ENCODE peak calls at places on chromosomes 7 and 10, in ten cellular contexts. One of them, this sample, is unnamed.
A peak's percentile ranks its signal among the peaks of the same experiment; 100 is the strongest.

GRCh38 chr7:70598976-70599375 is 533.0 kb upstream of the GALNT17 start:
- DNase-seq in GM12865: no peak
- DNase-seq in mucosa of descending colon: no peak
- DNase-seq in choroid plexus epithelial cell: peak; percentile 14
- DNase-seq in adrenal gland: no peak
- DNase-seq in astrocyte of the spinal cord: peak; percentile 36
- DNase-seq in ovary: no peak
- DNase-seq in esophagus muscularis mucosa: no peak
- DNase-seq in psoas muscle: no peak
- DNase-seq in lower leg skin: peak; percentile 69
- DNase-seq in this sample: no peak

GRCh38 chr10:43607199-43607573 is 948 bp downstream of the ZNF485 start:
- DNase-seq in GM12865: no peak
- DNase-seq in mucosa of descending colon: no peak
- DNase-seq in choroid plexus epithelial cell: no peak
- DNase-seq in adrenal gland: no peak
- DNase-seq in astrocyte of the spinal cord: no peak
- DNase-seq in ovary: no peak
- DNase-seq in esophagus muscularis mucosa: peak; percentile 64
- DNase-seq in psoas muscle: no peak
- DNase-seq in lower leg skin: no peak
- DNase-seq in this sample: no peak

GRCh38 chr10:117074621-117075020 is 63.4 kb downstream of the VAX1 start:
- DNase-seq in GM12865: no peak
- DNase-seq in mucosa of descending colon: no peak
- DNase-seq in choroid plexus epithelial cell: no peak
- DNase-seq in adrenal gland: no peak
- DNase-seq in astrocyte of the spinal cord: no peak
- DNase-seq in ovary: no peak
- DNase-seq in esophagus muscularis mucosa: no peak
- DNase-seq in psoas muscle: no peak
- DNase-seq in lower leg skin: no peak
- DNase-seq in this sample: no peak

GRCh38 chr7:96747413-96747940 is 37.8 kb upstream of the SEM1 start:
- DNase-seq in GM12865: no peak
- DNase-seq in mucosa of descending colon: no peak
- DNase-seq in choroid plexus epithelial cell: no peak
- DNase-seq in adrenal gland: no peak
- DNase-seq in astrocyte of the spinal cord: no peak
- DNase-seq in ovary: no peak
- DNase-seq in esophagus muscularis mucosa: no peak
- DNase-seq in psoas muscle: no peak
- DNase-seq in lower leg skin: no peak
- DNase-seq in this sample: no peak

GRCh38 chr7:158957921-158958471 is 101.6 kb downstream of the DYNC2I1 start:
- DNase-seq in GM12865: peak; percentile 24
- DNase-seq in mucosa of descending colon: peak; percentile 95
- DNase-seq in choroid plexus epithelial cell: no peak
- DNase-seq in adrenal gland: no peak
- DNase-seq in astrocyte of the spinal cord: no peak
- DNase-seq in ovary: no peak
- DNase-seq in esophagus muscularis mucosa: no peak
- DNase-seq in psoas muscle: no peak
- DNase-seq in lower leg skin: peak; percentile 68
- DNase-seq in this sample: no peak

GRCh38 chr10:100209303-100209702 is 20.1 kb downstream of the CHUK start:
- DNase-seq in GM12865: no peak
- DNase-seq in mucosa of descending colon: no peak
- DNase-seq in choroid plexus epithelial cell: peak; percentile 76
- DNase-seq in adrenal gland: no peak
- DNase-seq in astrocyte of the spinal cord: peak; percentile 17
- DNase-seq in ovary: no peak
- DNase-seq in esophagus muscularis mucosa: no peak
- DNase-seq in psoas muscle: no peak
- DNase-seq in lower leg skin: no peak
- DNase-seq in this sample: no peak

GRCh38 chr10:121702351-121703320 is 104.4 kb upstream of the FGFR2 start:
- DNase-seq in GM12865: no peak
- DNase-seq in mucosa of descending colon: no peak
- DNase-seq in choroid plexus epithelial cell: peak; percentile 62
- DNase-seq in adrenal gland: no peak
- DNase-seq in astrocyte of the spinal cord: peak; percentile 65
- DNase-seq in ovary: no peak
- DNase-seq in esophagus muscularis mucosa: no peak
- DNase-seq in psoas muscle: no peak
- DNase-seq in lower leg skin: no peak
- DNase-seq in this sample: no peak

GRCh38 chr7:30278386-30278785 is 6.0 kb upstream of the ZNRF2 start:
- DNase-seq in GM12865: no peak
- DNase-seq in mucosa of descending colon: no peak
- DNase-seq in choroid plexus epithelial cell: no peak
- DNase-seq in adrenal gland: no peak
- DNase-seq in astrocyte of the spinal cord: no peak
- DNase-seq in ovary: no peak
- DNase-seq in esophagus muscularis mucosa: no peak
- DNase-seq in psoas muscle: no peak
- DNase-seq in lower leg skin: no peak
- DNase-seq in this sample: no peak

GRCh38 chr10:103512591-103513382 is 19.3 kb downstream of the NEURL1 start:
- DNase-seq in GM12865: no peak
- DNase-seq in mucosa of descending colon: peak; percentile 74
- DNase-seq in choroid plexus epithelial cell: no peak
- DNase-seq in adrenal gland: no peak
- DNase-seq in astrocyte of the spinal cord: no peak
- DNase-seq in ovary: no peak
- DNase-seq in esophagus muscularis mucosa: no peak
- DNase-seq in psoas muscle: no peak
- DNase-seq in lower leg skin: no peak
- DNase-seq in this sample: no peak

GRCh38 chr10:77146937-77147336 is 490.7 kb downstream of the KCNMA1 start:
- DNase-seq in GM12865: no peak
- DNase-seq in mucosa of descending colon: no peak
- DNase-seq in choroid plexus epithelial cell: no peak
- DNase-seq in adrenal gland: no peak
- DNase-seq in astrocyte of the spinal cord: no peak
- DNase-seq in ovary: no peak
- DNase-seq in esophagus muscularis mucosa: no peak
- DNase-seq in psoas muscle: no peak
- DNase-seq in lower leg skin: no peak
- DNase-seq in this sample: no peak

GRCh38 chr10:64191304-64191703 is 670.1 kb downstream of the REEP3 start:
- DNase-seq in GM12865: no peak
- DNase-seq in mucosa of descending colon: no peak
- DNase-seq in choroid plexus epithelial cell: no peak
- DNase-seq in adrenal gland: no peak
- DNase-seq in astrocyte of the spinal cord: no peak
- DNase-seq in ovary: no peak
- DNase-seq in esophagus muscularis mucosa: no peak
- DNase-seq in psoas muscle: no peak
- DNase-seq in lower leg skin: no peak
- DNase-seq in this sample: no peak

GRCh38 chr10:69214666-69215131 is 5.4 kb upstream of the HKDC1 start:
- DNase-seq in GM12865: no peak
- DNase-seq in mucosa of descending colon: no peak
- DNase-seq in choroid plexus epithelial cell: no peak
- DNase-seq in adrenal gland: no peak
- DNase-seq in astrocyte of the spinal cord: no peak
- DNase-seq in ovary: no peak
- DNase-seq in esophagus muscularis mucosa: no peak
- DNase-seq in psoas muscle: no peak
- DNase-seq in lower leg skin: no peak
- DNase-seq in this sample: no peak

GRCh38 chr10:97325754-97326153 is 6.7 kb downstream of the FRAT1 start:
- DNase-seq in GM12865: no peak
- DNase-seq in mucosa of descending colon: no peak
- DNase-seq in choroid plexus epithelial cell: no peak
- DNase-seq in adrenal gland: no peak
- DNase-seq in astrocyte of the spinal cord: no peak
- DNase-seq in ovary: no peak
- DNase-seq in esophagus muscularis mucosa: no peak
- DNase-seq in psoas muscle: no peak
- DNase-seq in lower leg skin: no peak
- DNase-seq in this sample: no peak

GRCh38 chr10:27626821-27627359 is 118.7 kb downstream of the MKX start:
- DNase-seq in GM12865: peak; percentile 5
- DNase-seq in mucosa of descending colon: no peak
- DNase-seq in choroid plexus epithelial cell: no peak
- DNase-seq in adrenal gland: no peak
- DNase-seq in astrocyte of the spinal cord: no peak
- DNase-seq in ovary: no peak
- DNase-seq in esophagus muscularis mucosa: no peak
- DNase-seq in psoas muscle: no peak
- DNase-seq in lower leg skin: no peak
- DNase-seq in this sample: no peak

GRCh38 chr7:127588697-127589482 is 679 bp downstream of the ARF5 start:
- DNase-seq in GM12865: peak; percentile 27
- DNase-seq in mucosa of descending colon: peak; percentile 76
- DNase-seq in choroid plexus epithelial cell: peak; percentile 59
- DNase-seq in adrenal gland: peak; percentile 51
- DNase-seq in astrocyte of the spinal cord: peak; percentile 49
- DNase-seq in ovary: peak; percentile 73
- DNase-seq in esophagus muscularis mucosa: no peak
- DNase-seq in psoas muscle: peak; percentile 41
- DNase-seq in lower leg skin: no peak
- DNase-seq in this sample: no peak
- TF ChIP-seq CTCF in GM12865: peak; percentile 18
- TF ChIP-seq CTCF in mucosa of descending colon: no peak
- TF ChIP-seq CTCF in choroid plexus epithelial cell: peak; percentile 76
- TF ChIP-seq CTCF in adrenal gland: no peak
- TF ChIP-seq CTCF in astrocyte of the spinal cord: peak; percentile 74
- TF ChIP-seq CTCF in ovary: peak; percentile 24
- TF ChIP-seq CTCF in esophagus muscularis mucosa: peak; percentile 38
- TF ChIP-seq CTCF in psoas muscle: peak; percentile 27
- TF ChIP-seq CTCF in lower leg skin: no peak
- TF ChIP-seq CTCF in this sample: no peak

GRCh38 chr7:73624669-73625001 is 313 bp upstream of the MLXIPL start:
- DNase-seq in GM12865: no peak
- DNase-seq in mucosa of descending colon: no peak
- DNase-seq in choroid plexus epithelial cell: no peak
- DNase-seq in adrenal gland: no peak
- DNase-seq in astrocyte of the spinal cord: no peak
- DNase-seq in ovary: no peak
- DNase-seq in esophagus muscularis mucosa: no peak
- DNase-seq in psoas muscle: no peak
- DNase-seq in lower leg skin: no peak
- DNase-seq in this sample: no peak
- H3K4me3 ChIP-seq in GM12865: no peak overlapping the region
- H3K4me3 ChIP-seq in mucosa of descending colon: no peak overlapping the region
- H3K4me3 ChIP-seq in choroid plexus epithelial cell: no peak overlapping the region
- H3K4me3 ChIP-seq in adrenal gland: no peak overlapping the region
- H3K4me3 ChIP-seq in astrocyte of the spinal cord: no peak overlapping the region
- H3K4me3 ChIP-seq in ovary: no peak overlapping the region
- H3K4me3 ChIP-seq in esophagus muscularis mucosa: peak overlapping the region; percentile 52
- H3K4me3 ChIP-seq in psoas muscle: peak overlapping the region; percentile 67
- H3K4me3 ChIP-seq in lower leg skin: no peak overlapping the region
- H3K4me3 ChIP-seq in this sample: peak overlapping the region; percentile 63

GRCh38 chr10:62662471-62662870 is 142.0 kb upstream of the ADO start:
- DNase-seq in GM12865: no peak
- DNase-seq in mucosa of descending colon: no peak
- DNase-seq in choroid plexus epithelial cell: no peak
- DNase-seq in adrenal gland: no peak
- DNase-seq in astrocyte of the spinal cord: no peak
- DNase-seq in ovary: no peak
- DNase-seq in esophagus muscularis mucosa: no peak
- DNase-seq in psoas muscle: no peak
- DNase-seq in lower leg skin: no peak
- DNase-seq in this sample: no peak
- TF ChIP-seq CTCF in GM12865: no peak
- TF ChIP-seq CTCF in mucosa of descending colon: no peak
- TF ChIP-seq CTCF in choroid plexus epithelial cell: no peak
- TF ChIP-seq CTCF in adrenal gland: no peak
- TF ChIP-seq CTCF in astrocyte of the spinal cord: no peak
- TF ChIP-seq CTCF in ovary: no peak
- TF ChIP-seq CTCF in esophagus muscularis mucosa: no peak
- TF ChIP-seq CTCF in psoas muscle: no peak
- TF ChIP-seq CTCF in lower leg skin: no peak
- TF ChIP-seq CTCF in this sample: no peak

DNA sequence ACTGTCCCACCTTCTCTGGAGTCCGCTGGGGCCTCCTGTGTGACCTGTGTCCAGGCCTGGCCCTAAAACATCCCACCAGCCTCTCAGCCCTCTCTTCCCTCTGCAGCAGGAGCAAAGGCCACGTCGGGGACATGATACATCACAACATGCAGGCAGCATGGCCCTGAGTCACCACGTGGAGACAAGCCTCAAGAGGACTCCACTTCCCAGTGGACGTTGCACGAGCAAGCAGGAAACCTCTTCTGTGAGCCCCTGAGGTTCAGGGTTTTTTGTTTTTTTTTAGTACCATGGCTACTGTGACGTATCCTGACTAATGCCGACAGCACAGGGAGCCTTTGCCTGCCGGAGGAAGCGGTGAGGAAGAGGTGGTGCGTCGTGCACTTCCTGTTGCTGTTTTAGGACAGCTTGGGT is 165.9 kb downstream of the DNAJB6 start:
- DNase-seq in GM12865: peak; percentile 49
- DNase-seq in mucosa of descending colon: no peak
- DNase-seq in choroid plexus epithelial cell: peak; percentile 56
- DNase-seq in adrenal gland: no peak
- DNase-seq in astrocyte of the spinal cord: peak; percentile 16
- DNase-seq in ovary: no peak
- DNase-seq in esophagus muscularis mucosa: no peak
- DNase-seq in psoas muscle: no peak
- DNase-seq in lower leg skin: no peak
- DNase-seq in this sample: no peak
- H3K4me3 ChIP-seq in GM12865: no peak overlapping the region
- H3K4me3 ChIP-seq in mucosa of descending colon: no peak overlapping the region
- H3K4me3 ChIP-seq in choroid plexus epithelial cell: no peak overlapping the region
- H3K4me3 ChIP-seq in adrenal gland: no peak overlapping the region
- H3K4me3 ChIP-seq in astrocyte of the spinal cord: no peak overlapping the region
- H3K4me3 ChIP-seq in ovary: no peak overlapping the region
- H3K4me3 ChIP-seq in esophagus muscularis mucosa: peak overlapping the region; percentile 9
- H3K4me3 ChIP-seq in psoas muscle: no peak overlapping the region
- H3K4me3 ChIP-seq in lower leg skin: no peak overlapping the region
- H3K4me3 ChIP-seq in this sample: no peak overlapping the region

GRCh38 chr7:72334066-72334465 is 78.1 kb downstream of the CALN1 start:
- DNase-seq in GM12865: peak; percentile 17
- DNase-seq in mucosa of descending colon: no peak
- DNase-seq in choroid plexus epithelial cell: no peak
- DNase-seq in adrenal gland: no peak
- DNase-seq in astrocyte of the spinal cord: no peak
- DNase-seq in ovary: no peak
- DNase-seq in esophagus muscularis mucosa: no peak
- DNase-seq in psoas muscle: no peak
- DNase-seq in lower leg skin: no peak
- DNase-seq in this sample: no peak
- TF ChIP-seq CTCF in GM12865: peak; percentile 36
- TF ChIP-seq CTCF in mucosa of descending colon: no peak
- TF ChIP-seq CTCF in choroid plexus epithelial cell: no peak
- TF ChIP-seq CTCF in adrenal gland: no peak
- TF ChIP-seq CTCF in astrocyte of the spinal cord: no peak
- TF ChIP-seq CTCF in ovary: no peak
- TF ChIP-seq CTCF in esophagus muscularis mucosa: no peak
- TF ChIP-seq CTCF in psoas muscle: no peak
- TF ChIP-seq CTCF in lower leg skin: no peak
- TF ChIP-seq CTCF in this sample: no peak

DNA sequence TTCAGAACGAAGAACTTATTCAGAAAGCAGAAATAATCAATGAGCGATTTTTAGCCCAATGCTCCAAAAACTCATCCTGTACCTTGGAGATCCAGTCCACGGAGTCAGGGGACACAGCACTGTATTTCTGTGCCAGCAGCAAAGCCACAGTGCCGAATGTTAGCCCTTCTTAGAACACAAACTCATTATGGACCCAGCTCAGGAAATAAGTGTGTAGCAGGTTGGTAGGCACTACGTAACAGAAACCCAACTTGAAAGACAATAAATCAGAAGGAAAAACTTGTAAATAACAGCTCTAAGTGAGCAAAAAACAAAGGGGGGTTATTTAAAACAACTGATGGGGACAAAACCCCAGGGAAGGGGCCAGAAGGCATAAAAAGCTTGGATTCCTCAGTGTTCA is 112.0 kb upstream of the PRSS1 start:
- DNase-seq in GM12865: no peak
- DNase-seq in mucosa of descending colon: no peak
- DNase-seq in choroid plexus epithelial cell: no peak
- DNase-seq in adrenal gland: no peak
- DNase-seq in astrocyte of the spinal cord: no peak
- DNase-seq in ovary: no peak
- DNase-seq in esophagus muscularis mucosa: no peak
- DNase-seq in psoas muscle: no peak
- DNase-seq in lower leg skin: no peak
- DNase-seq in this sample: no peak
- H3K4me3 ChIP-seq in GM12865: no peak overlapping the region
- H3K4me3 ChIP-seq in mucosa of descending colon: no peak overlapping the region
- H3K4me3 ChIP-seq in choroid plexus epithelial cell: no peak overlapping the region
- H3K4me3 ChIP-seq in adrenal gland: no peak overlapping the region
- H3K4me3 ChIP-seq in astrocyte of the spinal cord: no peak overlapping the region
- H3K4me3 ChIP-seq in ovary: no peak overlapping the region
- H3K4me3 ChIP-seq in esophagus muscularis mucosa: no peak overlapping the region
- H3K4me3 ChIP-seq in psoas muscle: no peak overlapping the region
- H3K4me3 ChIP-seq in lower leg skin: no peak overlapping the region
- H3K4me3 ChIP-seq in this sample: no peak overlapping the region

This sample was measured in coronary artery.